ENCODE peak calls at places on chromosome 11, in four cellular contexts. One of them, this sample, is unnamed.

GRCh38 chr11:33551051-33551450 is 149.6 kb downstream of the C11orf91 start:
- DNase-seq in colonic mucosa: no peak
- DNase-seq in heart right ventricle: no peak
- DNase-seq in K562: no peak
- DNase-seq in this sample: no peak

GRCh38 chr11:18012314-18012905 is 437 bp downstream of the SERGEF start:
- DNase-seq in colonic mucosa: peak
- DNase-seq in K562: peak
- DNase-seq in heart right ventricle: peak
- DNase-seq in this sample: no peak

GRCh38 chr11:72136677-72137255 is 1.2 kb downstream of the FOLR3 start:
- DNase-seq in heart right ventricle: no peak
- DNase-seq in K562: no peak
- DNase-seq in colonic mucosa: peak
- DNase-seq in this sample: no peak

GRCh38 chr11:74069146-74070046 is 60.5 kb upstream of the UCP3 start:
- DNase-seq in colonic mucosa: no peak
- DNase-seq in K562: no peak
- DNase-seq in heart right ventricle: no peak
- DNase-seq in this sample: no peak

GRCh38 chr11:128716661-128717210 is 22.9 kb downstream of the FLI1 start:
- DNase-seq in heart right ventricle: no peak
- DNase-seq in colonic mucosa: no peak
- DNase-seq in K562: no peak
- DNase-seq in this sample: no peak

GRCh38 chr11:95453616-95454118 is 222.7 kb upstream of the SESN3 start:
- DNase-seq in colonic mucosa: no peak
- DNase-seq in K562: peak
- DNase-seq in heart right ventricle: peak
- DNase-seq in this sample: no peak

GRCh38 chr11:35050596-35050995 is 88.4 kb upstream of the CD44 start:
- DNase-seq in K562: no peak
- DNase-seq in colonic mucosa: no peak
- DNase-seq in heart right ventricle: no peak
- DNase-seq in this sample: no peak

GRCh38 chr11:56345739-56346138 is at the start of gene OR8K1:
- DNase-seq in heart right ventricle: no peak
- DNase-seq in K562: no peak
- DNase-seq in colonic mucosa: no peak
- DNase-seq in this sample: no peak

GRCh38 chr11:128523616-128524015 is 63.7 kb downstream of the ETS1 start:
- DNase-seq in heart right ventricle: no peak
- DNase-seq in colonic mucosa: no peak
- DNase-seq in K562: no peak
- DNase-seq in this sample: no peak

GRCh38 chr11:86592659-86593451 is 79.6 kb downstream of the ME3 start:
- DNase-seq in colonic mucosa: peak
- DNase-seq in heart right ventricle: no peak
- DNase-seq in K562: peak
- DNase-seq in this sample: peak

GRCh38 chr11:46333129-46333947 is 13.9 kb upstream of the DGKZ start:
- DNase-seq in heart right ventricle: no peak
- DNase-seq in colonic mucosa: no peak
- DNase-seq in K562: no peak
- DNase-seq in this sample: no peak

GRCh38 chr11:61626580-61627380 is 45.9 kb upstream of the SYT7 start:
- DNase-seq in heart right ventricle: peak
- DNase-seq in K562: no peak
- DNase-seq in colonic mucosa: peak
- DNase-seq in this sample: no peak

GRCh38 chr11:124481365-124482323 is 36.1 kb upstream of the OR8B8 start:
- DNase-seq in K562: peak
- DNase-seq in heart right ventricle: no peak
- DNase-seq in colonic mucosa: no peak
- DNase-seq in this sample: peak

DNA sequence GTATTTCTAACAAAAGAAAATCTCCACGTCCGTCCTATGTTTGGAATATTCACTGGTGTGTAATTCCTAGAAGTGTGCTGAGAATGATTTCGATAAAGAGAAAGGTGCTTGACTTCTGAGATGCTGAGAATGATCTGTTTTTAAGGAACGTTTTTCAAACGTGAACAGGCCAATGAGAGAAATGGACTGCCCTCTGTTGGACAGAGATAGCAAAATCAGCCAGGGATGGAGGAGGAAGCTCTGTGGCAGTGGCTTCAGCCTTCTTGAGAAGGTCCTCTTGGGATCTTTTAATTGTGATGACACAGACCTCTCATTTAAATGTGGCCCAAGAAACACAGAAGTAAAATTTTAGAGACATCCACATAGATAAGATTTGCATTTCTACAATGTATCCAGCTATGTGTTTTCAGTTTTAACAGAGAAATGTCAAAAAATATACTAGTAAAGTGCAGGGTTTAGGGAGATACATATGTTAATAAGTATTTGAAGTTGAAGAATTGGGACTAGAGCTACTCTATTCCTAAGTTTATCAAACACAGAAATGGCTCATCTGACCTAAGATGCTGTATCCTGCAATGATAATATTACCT is 84.0 kb upstream of the RCN1 start:
- DNase-seq in K562: peak
- DNase-seq in heart right ventricle: no peak
- DNase-seq in colonic mucosa: no peak
- DNase-seq in this sample: peak
- TF ChIP-seq CTCF in K562: peak
- TF ChIP-seq CTCF in heart right ventricle: peak
- TF ChIP-seq CTCF in colonic mucosa: peak
- TF ChIP-seq CTCF in this sample: peak

GRCh38 chr11:20387262-20388095 is at the start of gene PRMT3:
- DNase-seq in K562: peak
- DNase-seq in colonic mucosa: peak
- DNase-seq in heart right ventricle: peak
- DNase-seq in this sample: peak
- TF ChIP-seq CTCF in K562: peak
- TF ChIP-seq CTCF in colonic mucosa: no peak
- TF ChIP-seq CTCF in heart right ventricle: peak
- TF ChIP-seq CTCF in this sample: peak

GRCh38 chr11:112623057-112623456 is 338.2 kb upstream of the NCAM1 start:
- DNase-seq in colonic mucosa: no peak
- DNase-seq in K562: no peak
- DNase-seq in heart right ventricle: no peak
- DNase-seq in this sample: no peak
- TF ChIP-seq CTCF in colonic mucosa: no peak
- TF ChIP-seq CTCF in K562: no peak
- TF ChIP-seq CTCF in heart right ventricle: no peak
- TF ChIP-seq CTCF in this sample: no peak

GRCh38 chr11:107651672-107652071 is 60.2 kb downstream of the SLN start:
- DNase-seq in heart right ventricle: no peak
- DNase-seq in K562: no peak
- DNase-seq in colonic mucosa: no peak
- DNase-seq in this sample: no peak
- TF ChIP-seq CTCF in heart right ventricle: no peak
- TF ChIP-seq CTCF in K562: no peak
- TF ChIP-seq CTCF in colonic mucosa: no peak
- TF ChIP-seq CTCF in this sample: no peak